ENCODE peak calls at places on chromosomes 5 and 9, in four cellular contexts. C is neural crest cell; Q is activated CD8-positive, alpha-beta memory T cell treated with anti-CD3 and anti-CD28 coated beads, Interleukin-2, amount 10 ng/mL, durations not matched to agents 7 days and 5 days; F is HFFc6. I is an unnamed sample.

GRCh38 chr5:170691623-170692022 is 91.9 kb upstream of the GABRP start:
- DNase-seq in C (no peak), Q (no peak), F (no peak), I (no peak)

GRCh38 chr9:92721548-92721947 is 43.1 kb downstream of the BICD2 start:
- DNase-seq in C (no peak), Q (no peak), F (no peak), I (no peak)

GRCh38 chr5:112848116-112848811 is 12.8 kb upstream of the SRP19 start:
- DNase-seq in C (no peak), Q (no peak), F (peak; percentile 71), I (peak; percentile 25)

GRCh38 chr5:153276151-153276550 is 214.3 kb upstream of the GRIA1 start:
- DNase-seq in C (peak; percentile 70), Q (no peak), F (no peak), I (peak; percentile 13)

GRCh38 chr9:97847474-97848236 is 5.4 kb upstream of the FOXE1 start:
- DNase-seq in C (no peak), Q (no peak), F (no peak), I (no peak)

GRCh38 chr9:13278368-13279246 is 885 bp downstream of the MPDZ start:
- DNase-seq in C (peak; percentile 48), Q (no peak), F (peak; percentile 57), I (no peak)

GRCh38 chr5:154196955-154197652 is 6.6 kb downstream of the GALNT10 start:
- DNase-seq in C (no peak), Q (no peak), F (peak; percentile 38), I (no peak)

GRCh38 chr5:71471193-71471592 is 15.7 kb downstream of the BDP1 start:
- DNase-seq in C (no peak), Q (no peak), F (no peak), I (peak; percentile 30)

GRCh38 chr5:10859393-10860195 is 98.6 kb upstream of the DAP start:
- DNase-seq in C (peak; percentile 68), Q (no peak), F (no peak), I (no peak)

GRCh38 chr9:121198512-121199042 is 3.1 kb downstream of the RAB14 start:
- DNase-seq in C (no peak), Q (no peak), F (no peak), I (no peak)

GRCh38 chr9:115442054-115442453 is 324.1 kb upstream of the TNC start:
- DNase-seq in C (no peak), Q (no peak), F (no peak), I (no peak)

GRCh38 chr9:126805546-126806262 is 864 bp downstream of the ZBTB43 start:
- DNase-seq in C (no peak), Q (peak; percentile 96), F (peak; percentile 63), I (peak; percentile 49)

GRCh38 chr9:97638666-97639065 is 5.0 kb downstream of the NCBP1 start:
- DNase-seq in C (no peak), Q (no peak), F (no peak), I (no peak)

I was measured in HS-5.